ENCODE peak calls at places on chromosomes 6 and 20, in four cellular contexts. M is A549, A is IMR-90, E is K562. I is an unnamed sample.

GRCh38 chr6:159306134-159306537 is 136.9 kb downstream of the FNDC1 start:
- DNase-seq in M (no peak), A (no peak), E (no peak), I (no peak)

GRCh38 chr6:145373826-145374225 is 361.5 kb downstream of the EPM2A start:
- DNase-seq in M (no peak), A (no peak), E (no peak), I (no peak)

GRCh38 chr20:32387262-32387661 is 29.1 kb downstream of the ASXL1 start:
- DNase-seq in M (no peak), A (peak), E (no peak), I (no peak)

GRCh38 chr20:41275181-41275793 is 42.2 kb downstream of the ZHX3 start:
- DNase-seq in M (no peak), A (peak), E (no peak), I (no peak)

GRCh38 chr20:43536041-43536816 is 22.6 kb upstream of the SGK2 start:
- DNase-seq in M (no peak), A (no peak), E (no peak), I (no peak)

GRCh38 chr6:110250838-110251237 is 70.6 kb downstream of the CDC40 start:
- DNase-seq in M (peak), A (no peak), E (peak), I (no peak)

GRCh38 chr6:112984899-112985298 is 637.8 kb downstream of the RFPL4B start:
- DNase-seq in M (no peak), A (no peak), E (no peak), I (no peak)

GRCh38 chr20:5078399-5078958 is 41.3 kb downstream of the PCNA start:
- DNase-seq in M (peak), A (peak), E (peak), I (no peak)

GRCh38 chr6:11490996-11491395 is 46.6 kb upstream of the TMEM170B start:
- DNase-seq in M (no peak), A (no peak), E (no peak), I (no peak)

GRCh38 chr6:105726902-105727655 is 324.2 kb upstream of the PREP start:
- DNase-seq in M (no peak), A (peak), E (no peak), I (no peak)

GRCh38 chr6:156593893-156594292 is 183.3 kb upstream of the ARID1B start:
- DNase-seq in M (no peak), A (no peak), E (no peak), I (no peak)

GRCh38 chr20:51422912-51423667 is 119.4 kb downstream of the NFATC2 start:
- DNase-seq in M (no peak), A (no peak), E (no peak), I (no peak)

GRCh38 chr20:22905667-22906066 is 129.4 kb upstream of the SSTR4 start:
- DNase-seq in M (no peak), A (no peak), E (no peak), I (no peak)

GRCh38 chr20:46083101-46083500 is 6.7 kb downstream of the NCOA5 start:
- DNase-seq in M (no peak), A (no peak), E (no peak), I (no peak)

GRCh38 chr20:36373089-36373488 is 67.0 kb downstream of the DLGAP4 start:
- DNase-seq in M (no peak), A (no peak), E (no peak), I (no peak)

GRCh38 chr6:147759088-147759487 is 250.6 kb downstream of the SAMD5 start:
- DNase-seq in M (no peak), A (peak), E (no peak), I (no peak)

GRCh38 chr20:54067606-54068174 is 2.7 kb downstream of the BCAS1 start:
- DNase-seq in M (peak), A (no peak), E (peak), I (no peak)

GRCh38 chr6:39792501-39793450 is 600 bp downstream of the DAAM2 start:
- DNase-seq in M (no peak), A (no peak), E (no peak), I (no peak)

GRCh38 chr20:58130156-58130555 is 98.3 kb downstream of the ANKRD60 start:
- DNase-seq in M (no peak), A (no peak), E (no peak), I (no peak)
- TF ChIP-seq USF2 in M (no peak), A (no peak), E (no peak), I (no peak)

DNA sequence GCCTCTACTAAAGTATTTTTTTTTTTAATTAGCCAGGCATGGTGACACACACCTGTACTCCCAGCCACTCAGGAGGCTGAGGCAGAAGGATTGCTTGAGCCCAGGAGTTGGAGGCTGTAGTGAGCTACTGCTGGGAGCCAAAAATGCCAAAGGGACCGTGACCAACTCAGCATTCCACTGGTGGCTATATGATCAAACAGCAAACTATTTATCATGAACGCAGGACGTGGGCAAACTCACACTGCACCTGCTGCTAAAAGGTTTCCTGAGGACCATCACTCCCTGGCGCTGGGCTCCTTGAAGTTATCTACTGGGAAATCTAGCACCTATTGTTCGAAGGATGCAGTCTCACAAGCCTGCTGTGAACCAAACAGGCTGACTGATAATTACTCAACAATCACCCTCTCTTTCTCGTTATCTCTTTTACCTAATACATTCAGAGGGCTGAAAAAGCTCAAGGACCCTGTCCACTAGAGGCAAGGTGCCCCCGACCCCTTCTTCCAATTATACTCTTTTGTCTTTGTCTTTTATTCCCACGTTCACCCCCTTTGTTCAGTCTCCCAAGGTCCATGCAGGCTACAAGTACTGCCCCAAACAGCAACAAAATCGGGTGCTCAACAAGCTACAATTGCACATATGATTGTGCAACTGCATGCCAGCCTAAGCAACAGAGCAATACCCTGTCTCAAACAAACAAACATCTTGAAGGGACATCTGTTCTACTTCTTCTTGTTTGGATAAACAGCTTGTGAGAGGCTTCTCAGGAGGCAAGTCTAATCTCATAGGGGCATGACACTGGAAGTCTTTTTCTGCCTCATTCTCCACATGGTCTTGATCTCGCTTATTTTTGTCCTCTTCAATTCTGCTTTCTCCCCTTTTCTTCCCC is 47.7 kb upstream of the PLN start:
- DNase-seq in M (no peak), A (no peak), E (no peak), I (no peak)
- TF ChIP-seq USF2 in M (no peak), A (no peak), E (no peak), I (no peak)

DNA sequence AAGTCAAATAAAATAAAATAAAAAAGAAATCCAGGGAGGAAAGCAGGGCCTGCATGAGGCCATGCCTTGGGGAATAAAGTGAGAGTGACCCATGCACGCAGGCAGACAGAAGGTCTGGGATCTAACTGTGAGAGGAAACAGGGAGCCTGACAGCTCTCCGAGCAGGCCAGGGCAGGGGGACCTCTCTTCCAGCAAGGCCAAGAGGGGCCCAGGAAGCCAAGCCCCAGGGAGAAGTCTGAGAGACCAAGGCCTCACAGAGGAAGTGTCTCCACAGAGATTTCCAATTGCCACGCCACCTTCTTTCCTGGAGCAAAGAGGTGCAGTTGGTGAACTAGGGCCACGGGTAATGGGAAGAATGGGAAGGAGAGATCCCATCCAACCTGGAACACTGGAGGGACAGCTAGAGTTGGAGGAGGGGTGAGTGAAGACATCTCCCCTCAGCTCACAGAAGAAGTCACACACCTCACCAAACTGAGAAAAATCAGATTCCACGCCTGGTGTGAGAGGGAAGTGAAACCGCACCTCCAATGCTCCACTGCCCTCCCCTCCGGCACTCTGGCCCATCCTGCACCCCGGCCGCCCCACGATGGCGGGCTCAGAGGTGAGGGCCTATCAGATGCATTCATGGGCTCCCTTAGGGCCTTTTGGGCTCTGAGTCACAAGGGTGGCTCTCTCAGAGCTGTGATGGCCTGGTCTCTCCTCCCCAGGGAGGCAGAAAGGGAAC is 25.1 kb upstream of the TAF8 start:
- DNase-seq in M (no peak), A (no peak), E (peak), I (no peak)
- TF ChIP-seq USF2 in M (no peak), A (no peak), E (no peak), I (no peak)

GRCh38 chr6:26288155-26288554 is 76.8 kb upstream of the BTN3A2 start:
- DNase-seq in M (peak), A (no peak), E (no peak), I (no peak)

GRCh38 chr6:26286168-26286854 is 78.7 kb upstream of the BTN3A2 start:
- DNase-seq in M (peak), A (peak), E (peak), I (peak)

GRCh38 chr6:26285143-26286134 is 79.6 kb upstream of the BTN3A2 start:
- DNase-seq in M (peak), A (peak), E (peak), I (peak)

GRCh38 chr6:26280409-26280808 is 84.6 kb upstream of the BTN3A2 start:
- DNase-seq in M (no peak), A (no peak), E (no peak), I (no peak)

GRCh38 chr6:26284537-26285142 is 80.4 kb upstream of the BTN3A2 start:
- DNase-seq in M (peak), A (peak), E (no peak), I (peak)
- TF ChIP-seq USF2 in M (no peak), A (no peak), E (no peak), I (no peak)

GRCh38 chr6:37724530-37725220 is 27.0 kb upstream of the MDGA1 start:
- DNase-seq in M (no peak), A (no peak), E (no peak), I (no peak)
- TF ChIP-seq USF2 in M (no peak), A (no peak), E (no peak), I (no peak)

GRCh38 chr6:119076173-119076965 is 2.1 kb downstream of the FAM184A start:
- DNase-seq in M (no peak), A (no peak), E (no peak), I (no peak)
- TF ChIP-seq USF2 in M (no peak), A (no peak), E (no peak), I (no peak)

GRCh38 chr6:149872233-149872632 is 8.1 kb upstream of the LRP11 start:
- DNase-seq in M (no peak), A (no peak), E (no peak), I (no peak)

GRCh38 chr6:149881066-149881766 is 16.7 kb downstream of the RAET1E start:
- DNase-seq in M (no peak), A (no peak), E (no peak), I (no peak)

GRCh38 chr6:149881860-149882259 is 16.1 kb downstream of the RAET1E start:
- DNase-seq in M (no peak), A (no peak), E (no peak), I (no peak)

GRCh38 chr6:149876241-149876933 is 12.2 kb upstream of the LRP11 start:
- DNase-seq in M (no peak), A (no peak), E (no peak), I (no peak)

GRCh38 chr6:149877678-149878077 is 13.5 kb upstream of the LRP11 start:
- DNase-seq in M (no peak), A (no peak), E (no peak), I (no peak)
- TF ChIP-seq USF2 in M (no peak), A (no peak), E (no peak), I (no peak)

GRCh38 chr20:60064554-60064953 is 106.3 kb downstream of the CDH26 start:
- DNase-seq in M (no peak), A (no peak), E (no peak), I (no peak)
- TF ChIP-seq USF2 in M (no peak), A (no peak), E (no peak), I (no peak)

GRCh38 chr6:14068133-14068532 is 49.4 kb upstream of the CD83 start:
- DNase-seq in M (no peak), A (peak), E (no peak), I (no peak)
- TF ChIP-seq USF2 in M (no peak), A (no peak), E (no peak), I (no peak)

DNA sequence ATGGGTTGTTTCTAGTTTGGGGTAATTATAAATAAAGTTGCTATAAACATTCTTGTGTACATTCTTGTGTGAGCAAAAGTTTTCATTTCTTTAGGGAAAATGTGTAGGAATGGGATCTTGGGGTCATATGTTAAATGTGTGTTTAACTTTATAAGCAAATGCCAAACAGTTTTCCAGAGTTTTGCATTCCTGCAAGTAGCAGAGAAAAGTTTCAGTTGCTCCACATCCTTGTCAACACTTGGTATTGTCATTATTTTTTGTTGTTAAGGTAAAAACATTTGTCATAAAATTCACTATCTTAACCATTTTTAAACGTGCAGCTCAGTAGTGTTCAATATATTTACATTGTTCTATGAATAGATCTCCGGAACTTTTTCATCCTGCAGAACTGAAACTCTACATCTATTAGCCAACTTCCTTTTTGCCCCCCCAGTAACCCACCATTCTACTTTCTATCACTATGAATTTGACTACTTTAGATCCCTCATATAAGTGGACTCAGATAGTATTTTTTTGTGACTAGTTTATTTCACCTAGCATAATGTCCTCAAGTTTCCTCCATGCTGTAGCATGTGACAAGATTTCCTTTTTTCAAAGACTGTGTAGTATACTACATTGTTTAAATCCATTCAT is 48.4 kb downstream of the PHACTR2 start:
- DNase-seq in M (no peak), A (no peak), E (no peak), I (no peak)
- TF ChIP-seq USF2 in M (no peak), A (no peak), E (no peak), I (no peak)